ENCODE peak calls at places on chromosomes 1 and 21, in five cellular contexts. One of them, this sample, is unnamed.

GRCh38 chr1:154497026-154497806 is 4.8 kb upstream of the TDRD10 start:
- DNase-seq in epithelial cell of esophagus: no peak
- DNase-seq in BE2C: no peak
- DNase-seq in neural crest cell: peak; percentile 13
- DNase-seq in breast epithelium: no peak
- DNase-seq in this sample: peak; percentile 27

GRCh38 chr1:118132000-118132399 is 53.0 kb downstream of the SPAG17 start:
- DNase-seq in epithelial cell of esophagus: no peak
- DNase-seq in BE2C: no peak
- DNase-seq in neural crest cell: no peak
- DNase-seq in breast epithelium: no peak
- DNase-seq in this sample: no peak

GRCh38 chr1:192826791-192827477 is 18.1 kb downstream of the RGS2 start:
- DNase-seq in epithelial cell of esophagus: peak; percentile 76
- DNase-seq in BE2C: no peak
- DNase-seq in neural crest cell: no peak
- DNase-seq in breast epithelium: no peak
- DNase-seq in this sample: no peak

GRCh38 chr1:213531369-213532310 is 456.1 kb upstream of the PROX1 start:
- DNase-seq in epithelial cell of esophagus: no peak
- DNase-seq in BE2C: no peak
- DNase-seq in neural crest cell: no peak
- DNase-seq in breast epithelium: no peak
- DNase-seq in this sample: no peak

GRCh38 chr21:25331286-25331685 is 276.0 kb downstream of the MRPL39 start:
- DNase-seq in epithelial cell of esophagus: no peak
- DNase-seq in BE2C: no peak
- DNase-seq in neural crest cell: no peak
- DNase-seq in breast epithelium: no peak
- DNase-seq in this sample: no peak

GRCh38 chr1:235011064-235011598 is 117.5 kb downstream of the TOMM20 start:
- DNase-seq in epithelial cell of esophagus: no peak
- DNase-seq in BE2C: no peak
- DNase-seq in neural crest cell: no peak
- DNase-seq in breast epithelium: no peak
- DNase-seq in this sample: no peak

GRCh38 chr1:24047101-24047459 is 64.9 kb downstream of the MYOM3 start:
- DNase-seq in epithelial cell of esophagus: peak; percentile 63
- DNase-seq in BE2C: no peak
- DNase-seq in neural crest cell: no peak
- DNase-seq in breast epithelium: no peak
- DNase-seq in this sample: no peak

GRCh38 chr1:18119978-18120377 is 12.4 kb downstream of the IGSF21 start:
- DNase-seq in epithelial cell of esophagus: no peak
- DNase-seq in BE2C: no peak
- DNase-seq in neural crest cell: no peak
- DNase-seq in breast epithelium: no peak
- DNase-seq in this sample: no peak

GRCh38 chr1:54379481-54380284 is 26.5 kb downstream of the SSBP3 start:
- DNase-seq in epithelial cell of esophagus: no peak
- DNase-seq in BE2C: no peak
- DNase-seq in neural crest cell: no peak
- DNase-seq in breast epithelium: no peak
- DNase-seq in this sample: no peak

GRCh38 chr21:43733529-43734071 is 14.7 kb downstream of the PDXK start:
- DNase-seq in epithelial cell of esophagus: peak; percentile 62
- DNase-seq in BE2C: no peak
- DNase-seq in neural crest cell: no peak
- DNase-seq in breast epithelium: no peak
- DNase-seq in this sample: no peak

GRCh38 chr21:33025106-33025470 is 647 bp upstream of the OLIG2 start:
- DNase-seq in epithelial cell of esophagus: no peak
- DNase-seq in BE2C: no peak
- DNase-seq in neural crest cell: peak; percentile 52
- DNase-seq in breast epithelium: no peak
- DNase-seq in this sample: peak; percentile 51

GRCh38 chr1:59903136-59903754 is 23.3 kb downstream of the CYP2J2 start:
- DNase-seq in epithelial cell of esophagus: peak; percentile 35
- DNase-seq in BE2C: peak; percentile 18
- DNase-seq in neural crest cell: peak; percentile 23
- DNase-seq in breast epithelium: no peak
- DNase-seq in this sample: peak; percentile 24

GRCh38 chr1:9705337-9706098 is 54.0 kb downstream of the PIK3CD start:
- DNase-seq in epithelial cell of esophagus: peak; percentile 36
- DNase-seq in BE2C: no peak
- DNase-seq in neural crest cell: no peak
- DNase-seq in breast epithelium: no peak
- DNase-seq in this sample: no peak

GRCh38 chr1:170592591-170593111 is 60.7 kb downstream of the GORAB start:
- DNase-seq in epithelial cell of esophagus: no peak
- DNase-seq in BE2C: no peak
- DNase-seq in neural crest cell: no peak
- DNase-seq in breast epithelium: no peak
- DNase-seq in this sample: no peak

GRCh38 chr1:31788825-31789256 is 24.7 kb upstream of the ADGRB2 start:
- DNase-seq in epithelial cell of esophagus: peak; percentile 68
- DNase-seq in BE2C: peak; percentile 35
- DNase-seq in neural crest cell: no peak
- DNase-seq in breast epithelium: peak; percentile 51
- DNase-seq in this sample: no peak

GRCh38 chr1:8421721-8422120 is 103.8 kb downstream of the SLC45A1 start:
- DNase-seq in epithelial cell of esophagus: no peak
- DNase-seq in BE2C: no peak
- DNase-seq in neural crest cell: no peak
- DNase-seq in breast epithelium: no peak
- DNase-seq in this sample: no peak

GRCh38 chr1:83883979-83884378 is 115.0 kb downstream of the TTLL7 start:
- DNase-seq in epithelial cell of esophagus: peak; percentile 65
- DNase-seq in BE2C: no peak
- DNase-seq in neural crest cell: no peak
- DNase-seq in breast epithelium: no peak
- DNase-seq in this sample: no peak

GRCh38 chr21:35020902-35021301 is 28.2 kb downstream of the RUNX1 start:
- DNase-seq in epithelial cell of esophagus: peak; percentile 26
- DNase-seq in BE2C: no peak
- DNase-seq in neural crest cell: no peak
- DNase-seq in breast epithelium: no peak
- DNase-seq in this sample: no peak

GRCh38 chr1:115782571-115783281 is 14.2 kb upstream of the CASQ2 start:
- DNase-seq in epithelial cell of esophagus: peak; percentile 98
- DNase-seq in BE2C: no peak
- DNase-seq in neural crest cell: no peak
- DNase-seq in breast epithelium: no peak
- DNase-seq in this sample: no peak

GRCh38 chr1:2933431-2934172 is 87.7 kb upstream of the ACTRT2 start:
- DNase-seq in epithelial cell of esophagus: no peak
- DNase-seq in BE2C: no peak
- DNase-seq in neural crest cell: no peak
- DNase-seq in breast epithelium: no peak
- DNase-seq in this sample: no peak

GRCh38 chr21:44521301-44521927 is 18.6 kb downstream of the KRTAP10-1 start:
- DNase-seq in epithelial cell of esophagus: no peak
- DNase-seq in BE2C: peak; percentile 5
- DNase-seq in neural crest cell: no peak
- DNase-seq in breast epithelium: no peak
- DNase-seq in this sample: no peak

GRCh38 chr1:34162852-34163766 is 1.9 kb downstream of the CSMD2 start:
- DNase-seq in epithelial cell of esophagus: peak; percentile 70
- DNase-seq in BE2C: peak; percentile 24
- DNase-seq in neural crest cell: peak; percentile 45
- DNase-seq in breast epithelium: no peak
- DNase-seq in this sample: peak; percentile 74
- TF ChIP-seq CTCF in epithelial cell of esophagus: peak; percentile 51
- TF ChIP-seq CTCF in BE2C: peak; percentile 29
- TF ChIP-seq CTCF in neural crest cell: peak; percentile 75
- TF ChIP-seq CTCF in breast epithelium: no peak
- TF ChIP-seq CTCF in this sample: peak; percentile 72

GRCh38 chr21:37622755-37623543 is 256.4 kb downstream of the DYRK1A start:
- DNase-seq in epithelial cell of esophagus: no peak
- DNase-seq in BE2C: no peak
- DNase-seq in neural crest cell: no peak
- DNase-seq in breast epithelium: no peak
- DNase-seq in this sample: no peak

GRCh38 chr21:37618081-37618480 is 251.5 kb downstream of the DYRK1A start:
- DNase-seq in epithelial cell of esophagus: no peak
- DNase-seq in BE2C: no peak
- DNase-seq in neural crest cell: no peak
- DNase-seq in breast epithelium: no peak
- DNase-seq in this sample: no peak

GRCh38 chr21:37615962-37616361 is 249.4 kb downstream of the DYRK1A start:
- DNase-seq in epithelial cell of esophagus: no peak
- DNase-seq in BE2C: no peak
- DNase-seq in neural crest cell: no peak
- DNase-seq in breast epithelium: no peak
- DNase-seq in this sample: no peak

GRCh38 chr21:37620401-37620800 is 253.8 kb downstream of the DYRK1A start:
- DNase-seq in epithelial cell of esophagus: no peak
- DNase-seq in BE2C: no peak
- DNase-seq in neural crest cell: no peak
- DNase-seq in breast epithelium: no peak
- DNase-seq in this sample: no peak

GRCh38 chr21:37619464-37619974 is 252.9 kb downstream of the DYRK1A start:
- DNase-seq in epithelial cell of esophagus: peak; percentile 93
- DNase-seq in BE2C: no peak
- DNase-seq in neural crest cell: no peak
- DNase-seq in breast epithelium: peak; percentile 58
- DNase-seq in this sample: no peak
- TF ChIP-seq CTCF in epithelial cell of esophagus: peak; percentile 25
- TF ChIP-seq CTCF in BE2C: no peak
- TF ChIP-seq CTCF in neural crest cell: no peak
- TF ChIP-seq CTCF in breast epithelium: no peak
- TF ChIP-seq CTCF in this sample: no peak

GRCh38 chr1:220841293-220841692 is 38.0 kb upstream of the HLX start:
- DNase-seq in epithelial cell of esophagus: no peak
- DNase-seq in BE2C: no peak
- DNase-seq in neural crest cell: no peak
- DNase-seq in breast epithelium: no peak
- DNase-seq in this sample: no peak
- TF ChIP-seq CTCF in epithelial cell of esophagus: no peak
- TF ChIP-seq CTCF in BE2C: no peak
- TF ChIP-seq CTCF in neural crest cell: no peak
- TF ChIP-seq CTCF in breast epithelium: no peak
- TF ChIP-seq CTCF in this sample: no peak

GRCh38 chr1:25815208-25816111 is 4.3 kb upstream of the MTFR1L start:
- DNase-seq in epithelial cell of esophagus: no peak
- DNase-seq in BE2C: no peak
- DNase-seq in neural crest cell: no peak
- DNase-seq in breast epithelium: no peak
- DNase-seq in this sample: no peak

GRCh38 chr1:25816112-25816718 is 3.5 kb upstream of the MTFR1L start:
- DNase-seq in epithelial cell of esophagus: no peak
- DNase-seq in BE2C: no peak
- DNase-seq in neural crest cell: no peak
- DNase-seq in breast epithelium: no peak
- DNase-seq in this sample: no peak

GRCh38 chr1:25814688-25815087 is 5.1 kb upstream of the MTFR1L start:
- DNase-seq in epithelial cell of esophagus: no peak
- DNase-seq in BE2C: no peak
- DNase-seq in neural crest cell: no peak
- DNase-seq in breast epithelium: no peak
- DNase-seq in this sample: no peak

GRCh38 chr1:25813071-25813733 is 6.6 kb upstream of the MTFR1L start:
- DNase-seq in epithelial cell of esophagus: no peak
- DNase-seq in BE2C: no peak
- DNase-seq in neural crest cell: no peak
- DNase-seq in breast epithelium: no peak
- DNase-seq in this sample: no peak

GRCh38 chr1:25813734-25814471 is 5.9 kb upstream of the MTFR1L start:
- DNase-seq in epithelial cell of esophagus: no peak
- DNase-seq in BE2C: no peak
- DNase-seq in neural crest cell: no peak
- DNase-seq in breast epithelium: no peak
- DNase-seq in this sample: no peak
- TF ChIP-seq CTCF in epithelial cell of esophagus: no peak
- TF ChIP-seq CTCF in BE2C: no peak
- TF ChIP-seq CTCF in neural crest cell: no peak
- TF ChIP-seq CTCF in breast epithelium: no peak
- TF ChIP-seq CTCF in this sample: no peak

GRCh38 chr1:92486251-92487077 is at the start of gene GFI1:
- DNase-seq in epithelial cell of esophagus: no peak
- DNase-seq in BE2C: peak; percentile 13
- DNase-seq in neural crest cell: peak; percentile 40
- DNase-seq in breast epithelium: no peak
- DNase-seq in this sample: peak; percentile 68
- TF ChIP-seq CTCF in epithelial cell of esophagus: no peak
- TF ChIP-seq CTCF in BE2C: no peak
- TF ChIP-seq CTCF in neural crest cell: no peak
- TF ChIP-seq CTCF in breast epithelium: no peak
- TF ChIP-seq CTCF in this sample: no peak

DNA sequence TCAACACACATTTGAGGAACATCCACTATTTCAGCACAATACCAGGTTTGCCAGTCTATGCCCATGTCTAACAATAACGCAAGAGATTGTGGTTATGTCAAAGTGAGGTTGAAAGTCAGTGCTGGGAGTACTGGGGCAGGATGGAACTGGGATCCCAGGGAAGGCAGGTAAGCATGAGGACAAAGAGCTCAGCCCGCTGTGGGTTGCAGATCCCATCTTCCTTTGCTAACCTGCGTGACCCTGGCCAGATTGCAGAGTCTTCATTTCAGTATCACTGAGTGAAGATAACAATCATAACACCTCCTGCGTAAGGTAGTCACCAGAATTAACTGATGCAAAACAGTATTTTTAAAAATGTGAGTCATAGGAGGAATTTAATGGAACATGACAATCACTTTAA is 250.0 kb downstream of the PCP4 start:
- DNase-seq in epithelial cell of esophagus: no peak
- DNase-seq in BE2C: no peak
- DNase-seq in neural crest cell: no peak
- DNase-seq in breast epithelium: no peak
- DNase-seq in this sample: no peak
- TF ChIP-seq CTCF in epithelial cell of esophagus: no peak
- TF ChIP-seq CTCF in BE2C: no peak
- TF ChIP-seq CTCF in neural crest cell: no peak
- TF ChIP-seq CTCF in breast epithelium: no peak
- TF ChIP-seq CTCF in this sample: no peak

DNA sequence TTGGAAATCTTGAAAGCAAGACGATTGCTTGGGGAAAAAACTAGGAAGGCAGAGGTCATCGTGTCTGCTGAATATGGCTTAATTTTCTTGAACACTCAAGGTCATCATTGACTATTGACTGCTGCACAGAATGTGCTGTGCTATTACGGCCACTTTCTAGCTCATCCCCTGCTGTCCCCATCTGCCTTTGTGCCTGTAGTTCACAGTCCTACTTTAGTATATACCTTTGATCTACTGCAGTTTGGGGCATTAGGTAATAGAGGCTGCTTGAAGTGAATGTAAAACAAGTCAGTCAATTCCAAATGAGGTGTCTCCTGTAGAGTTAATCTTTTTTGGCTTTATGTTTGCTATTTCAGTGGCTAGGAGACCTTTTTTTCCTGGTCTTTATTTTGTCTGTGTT is 8.3 kb downstream of the RAB4A start:
- DNase-seq in epithelial cell of esophagus: no peak
- DNase-seq in BE2C: no peak
- DNase-seq in neural crest cell: no peak
- DNase-seq in breast epithelium: no peak
- DNase-seq in this sample: no peak
- TF ChIP-seq CTCF in epithelial cell of esophagus: no peak
- TF ChIP-seq CTCF in BE2C: no peak
- TF ChIP-seq CTCF in neural crest cell: no peak
- TF ChIP-seq CTCF in breast epithelium: no peak
- TF ChIP-seq CTCF in this sample: no peak